ENCODE peak calls at places on chromosomes 13 and 19, in eight cellular contexts. One of them, this sample, is unnamed.

GRCh38 chr13:25462301-25463125 is 90.7 kb downstream of the ATP8A2 start:
- DNase-seq in ovary: no peak
- DNase-seq in psoas muscle: no peak
- DNase-seq in GM12878: no peak
- DNase-seq in CD4-positive, CD25-positive, alpha-beta regulatory T cell: no peak
- DNase-seq in hepatocyte: peak
- DNase-seq in A673: no peak
- DNase-seq in AG04450: no peak
- DNase-seq in this sample: no peak

GRCh38 chr19:1265611-1266115 is 3.5 kb upstream of the CIRBP start:
- DNase-seq in ovary: peak
- DNase-seq in psoas muscle: peak
- DNase-seq in GM12878: no peak
- DNase-seq in CD4-positive, CD25-positive, alpha-beta regulatory T cell: no peak
- DNase-seq in hepatocyte: peak
- DNase-seq in A673: peak
- DNase-seq in AG04450: no peak
- DNase-seq in this sample: peak

GRCh38 chr19:9070066-9070465 is 16.8 kb upstream of the OR1M1 start:
- DNase-seq in ovary: no peak
- DNase-seq in psoas muscle: no peak
- DNase-seq in GM12878: no peak
- DNase-seq in CD4-positive, CD25-positive, alpha-beta regulatory T cell: no peak
- DNase-seq in hepatocyte: no peak
- DNase-seq in A673: no peak
- DNase-seq in AG04450: no peak
- DNase-seq in this sample: no peak

GRCh38 chr13:76016799-76017198 is 380.7 kb downstream of the LMO7 start:
- DNase-seq in ovary: no peak
- DNase-seq in psoas muscle: no peak
- DNase-seq in GM12878: no peak
- DNase-seq in CD4-positive, CD25-positive, alpha-beta regulatory T cell: no peak
- DNase-seq in hepatocyte: peak
- DNase-seq in A673: peak
- DNase-seq in AG04450: no peak
- DNase-seq in this sample: no peak

GRCh38 chr13:28022848-28023518 is 34.5 kb upstream of the URAD start:
- DNase-seq in ovary: no peak
- DNase-seq in psoas muscle: no peak
- DNase-seq in GM12878: no peak
- DNase-seq in CD4-positive, CD25-positive, alpha-beta regulatory T cell: no peak
- DNase-seq in hepatocyte: no peak
- DNase-seq in A673: no peak
- DNase-seq in AG04450: no peak
- DNase-seq in this sample: no peak

GRCh38 chr13:66071018-66071417 is 1159.1 kb downstream of the PCDH9 start:
- DNase-seq in ovary: no peak
- DNase-seq in psoas muscle: no peak
- DNase-seq in GM12878: no peak
- DNase-seq in CD4-positive, CD25-positive, alpha-beta regulatory T cell: no peak
- DNase-seq in hepatocyte: no peak
- DNase-seq in A673: no peak
- DNase-seq in AG04450: no peak
- DNase-seq in this sample: no peak

GRCh38 chr13:51225034-51225433 is 2.8 kb downstream of the FAM124A start:
- DNase-seq in ovary: no peak
- DNase-seq in psoas muscle: no peak
- DNase-seq in GM12878: no peak
- DNase-seq in CD4-positive, CD25-positive, alpha-beta regulatory T cell: no peak
- DNase-seq in hepatocyte: no peak
- DNase-seq in A673: no peak
- DNase-seq in AG04450: no peak
- DNase-seq in this sample: no peak

GRCh38 chr13:98428256-98428966 is 148.5 kb downstream of the STK24 start:
- DNase-seq in ovary: no peak
- DNase-seq in psoas muscle: no peak
- DNase-seq in GM12878: no peak
- DNase-seq in CD4-positive, CD25-positive, alpha-beta regulatory T cell: no peak
- DNase-seq in hepatocyte: no peak
- DNase-seq in A673: no peak
- DNase-seq in AG04450: no peak
- DNase-seq in this sample: no peak

GRCh38 chr19:52535831-52536800 is 8.6 kb downstream of the ZNF808 start:
- DNase-seq in ovary: peak
- DNase-seq in psoas muscle: peak
- DNase-seq in GM12878: peak
- DNase-seq in CD4-positive, CD25-positive, alpha-beta regulatory T cell: peak
- DNase-seq in hepatocyte: peak
- DNase-seq in A673: peak
- DNase-seq in AG04450: peak
- DNase-seq in this sample: peak

GRCh38 chr13:100300213-100300612 is 211.3 kb downstream of the PCCA start:
- DNase-seq in ovary: no peak
- DNase-seq in psoas muscle: no peak
- DNase-seq in GM12878: no peak
- DNase-seq in CD4-positive, CD25-positive, alpha-beta regulatory T cell: no peak
- DNase-seq in hepatocyte: no peak
- DNase-seq in A673: peak
- DNase-seq in AG04450: no peak
- DNase-seq in this sample: no peak

GRCh38 chr19:15144046-15144646 is 36.9 kb downstream of the SYDE1 start:
- DNase-seq in ovary: no peak
- DNase-seq in psoas muscle: no peak
- DNase-seq in GM12878: no peak
- DNase-seq in CD4-positive, CD25-positive, alpha-beta regulatory T cell: no peak
- DNase-seq in hepatocyte: no peak
- DNase-seq in A673: no peak
- DNase-seq in AG04450: no peak
- DNase-seq in this sample: no peak

GRCh38 chr19:44303976-44304568 is 753 bp downstream of the ZNF235 start:
- DNase-seq in ovary: peak
- DNase-seq in psoas muscle: no peak
- DNase-seq in GM12878: no peak
- DNase-seq in CD4-positive, CD25-positive, alpha-beta regulatory T cell: no peak
- DNase-seq in hepatocyte: peak
- DNase-seq in A673: peak
- DNase-seq in AG04450: no peak
- DNase-seq in this sample: peak

GRCh38 chr13:106858910-106859309 is 291.0 kb upstream of the ARGLU1 start:
- DNase-seq in ovary: no peak
- DNase-seq in psoas muscle: no peak
- DNase-seq in GM12878: no peak
- DNase-seq in CD4-positive, CD25-positive, alpha-beta regulatory T cell: no peak
- DNase-seq in hepatocyte: no peak
- DNase-seq in A673: no peak
- DNase-seq in AG04450: no peak
- DNase-seq in this sample: no peak
- H3K4me3 ChIP-seq in ovary: no peak
- H3K4me3 ChIP-seq in psoas muscle: no peak
- H3K4me3 ChIP-seq in GM12878: no peak
- H3K4me3 ChIP-seq in CD4-positive, CD25-positive, alpha-beta regulatory T cell: no peak
- H3K4me3 ChIP-seq in hepatocyte: no peak
- H3K4me3 ChIP-seq in A673: no peak
- H3K4me3 ChIP-seq in AG04450: no peak
- H3K4me3 ChIP-seq in this sample: no peak

GRCh38 chr19:48170817-48171347 is 402 bp downstream of the ZSWIM9 start:
- DNase-seq in ovary: no peak
- DNase-seq in psoas muscle: peak
- DNase-seq in GM12878: no peak
- DNase-seq in CD4-positive, CD25-positive, alpha-beta regulatory T cell: no peak
- DNase-seq in hepatocyte: no peak
- DNase-seq in A673: no peak
- DNase-seq in AG04450: no peak
- DNase-seq in this sample: no peak

GRCh38 chr19:48168689-48169088 is 1.5 kb downstream of the LIG1 start:
- DNase-seq in ovary: no peak
- DNase-seq in psoas muscle: no peak
- DNase-seq in GM12878: no peak
- DNase-seq in CD4-positive, CD25-positive, alpha-beta regulatory T cell: no peak
- DNase-seq in hepatocyte: no peak
- DNase-seq in A673: no peak
- DNase-seq in AG04450: no peak
- DNase-seq in this sample: no peak

GRCh38 chr19:48169974-48170803 is at the start of the genes LIG1 and ZSWIM9:
- DNase-seq in ovary: peak
- DNase-seq in psoas muscle: peak
- DNase-seq in GM12878: peak
- DNase-seq in CD4-positive, CD25-positive, alpha-beta regulatory T cell: peak
- DNase-seq in hepatocyte: peak
- DNase-seq in A673: peak
- DNase-seq in AG04450: peak
- DNase-seq in this sample: peak

GRCh38 chr19:48171584-48172170 is 1.2 kb downstream of the ZSWIM9 start:
- DNase-seq in ovary: no peak
- DNase-seq in psoas muscle: peak
- DNase-seq in GM12878: no peak
- DNase-seq in CD4-positive, CD25-positive, alpha-beta regulatory T cell: no peak
- DNase-seq in hepatocyte: no peak
- DNase-seq in A673: no peak
- DNase-seq in AG04450: no peak
- DNase-seq in this sample: no peak

DNA sequence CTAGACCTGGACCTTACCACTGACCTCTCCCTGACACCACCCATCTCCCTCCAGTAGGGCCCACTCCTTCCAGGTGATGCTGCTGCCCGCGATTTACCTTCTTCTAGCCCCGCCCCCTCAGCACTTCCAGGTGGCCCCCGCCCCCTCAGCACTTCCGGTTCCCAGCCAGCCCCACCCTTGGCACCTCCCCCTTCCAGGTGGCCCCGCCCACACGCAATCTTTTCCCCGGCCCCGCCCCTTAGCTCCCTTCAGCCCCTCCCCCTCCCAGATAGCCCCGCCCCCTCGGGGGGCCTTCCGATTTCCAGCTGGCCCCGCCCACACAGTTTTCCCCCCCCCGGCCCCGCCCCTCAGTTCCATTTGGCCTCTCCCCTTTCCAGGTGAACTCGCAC is 565 bp downstream of the LIG1 start:
- DNase-seq in ovary: peak
- DNase-seq in psoas muscle: peak
- DNase-seq in GM12878: no peak
- DNase-seq in CD4-positive, CD25-positive, alpha-beta regulatory T cell: peak
- DNase-seq in hepatocyte: peak
- DNase-seq in A673: peak
- DNase-seq in AG04450: peak
- DNase-seq in this sample: peak
- H3K27ac ChIP-seq in ovary: peak
- H3K27ac ChIP-seq in psoas muscle: peak
- H3K27ac ChIP-seq in GM12878: peak
- H3K27ac ChIP-seq in CD4-positive, CD25-positive, alpha-beta regulatory T cell: peak
- H3K27ac ChIP-seq in hepatocyte: peak
- H3K27ac ChIP-seq in A673: peak
- H3K27ac ChIP-seq in AG04450: no peak
- H3K27ac ChIP-seq in this sample: no peak

DNA sequence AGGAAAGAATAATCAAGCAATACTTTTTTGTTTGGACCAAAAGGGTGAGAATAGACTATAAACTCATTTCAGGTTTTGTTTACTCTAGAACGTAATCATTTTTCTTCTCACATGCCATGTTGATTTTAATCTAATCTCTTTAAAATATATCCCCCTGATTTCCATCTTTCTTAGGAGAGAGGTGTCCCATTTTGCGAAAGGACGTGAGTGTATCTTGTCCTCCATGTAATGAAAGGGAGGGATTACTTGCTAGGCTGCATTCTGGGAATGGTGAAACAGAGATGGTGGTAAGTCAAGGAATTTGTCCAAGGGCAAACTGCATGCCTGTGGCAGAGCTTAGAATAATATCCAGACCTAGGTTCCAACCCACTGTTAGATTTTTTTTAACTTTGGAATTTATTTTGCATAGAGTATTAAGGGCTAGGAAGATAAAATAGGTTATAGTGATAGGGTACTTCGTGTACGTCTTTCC is 1.8 kb upstream of the ANKRD10 start:
- DNase-seq in ovary: no peak
- DNase-seq in psoas muscle: no peak
- DNase-seq in GM12878: no peak
- DNase-seq in CD4-positive, CD25-positive, alpha-beta regulatory T cell: no peak
- DNase-seq in hepatocyte: peak
- DNase-seq in A673: no peak
- DNase-seq in AG04450: no peak
- DNase-seq in this sample: no peak
- H3K4me3 ChIP-seq in ovary: no peak
- H3K4me3 ChIP-seq in psoas muscle: peak
- H3K4me3 ChIP-seq in GM12878: peak
- H3K4me3 ChIP-seq in CD4-positive, CD25-positive, alpha-beta regulatory T cell: peak
- H3K4me3 ChIP-seq in hepatocyte: no peak
- H3K4me3 ChIP-seq in A673: no peak
- H3K4me3 ChIP-seq in AG04450: no peak
- H3K4me3 ChIP-seq in this sample: no peak

DNA sequence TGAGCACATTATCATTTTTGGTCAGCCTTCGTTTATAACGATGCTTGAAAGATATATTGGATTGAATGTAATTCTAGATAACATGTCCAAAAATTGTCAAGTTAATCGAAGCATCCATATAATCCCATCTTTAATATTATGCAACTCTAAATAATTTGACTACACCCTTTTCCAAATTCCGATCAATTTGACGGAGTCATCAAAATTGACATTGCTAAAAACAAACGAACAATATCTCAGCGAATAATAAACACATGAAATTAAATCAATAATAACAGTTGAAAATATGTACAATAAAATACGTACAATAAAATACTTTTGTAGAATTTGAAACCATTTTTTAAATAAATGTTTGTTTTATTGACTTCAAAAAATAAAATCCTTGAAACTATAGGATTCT is 1516.4 kb downstream of the EFNB2 start:
- DNase-seq in ovary: no peak
- DNase-seq in psoas muscle: no peak
- DNase-seq in GM12878: no peak
- DNase-seq in CD4-positive, CD25-positive, alpha-beta regulatory T cell: no peak
- DNase-seq in hepatocyte: no peak
- DNase-seq in A673: no peak
- DNase-seq in AG04450: no peak
- DNase-seq in this sample: no peak
- H3K27ac ChIP-seq in ovary: no peak
- H3K27ac ChIP-seq in psoas muscle: no peak
- H3K27ac ChIP-seq in GM12878: no peak
- H3K27ac ChIP-seq in CD4-positive, CD25-positive, alpha-beta regulatory T cell: no peak
- H3K27ac ChIP-seq in hepatocyte: no peak
- H3K27ac ChIP-seq in A673: no peak
- H3K27ac ChIP-seq in AG04450: no peak
- H3K27ac ChIP-seq in this sample: no peak

This sample was measured in adrenal gland.